ENCODE peak calls at places on chromosomes 7 and 10, in four cellular contexts. One of them, this sample, is unnamed.
A peak's percentile ranks its signal among the peaks of the same experiment; 100 is the strongest.

GRCh38 chr10:99845837-99846382 is 63.5 kb downstream of the ABCC2 start:
- DNase-seq in GM12878: peak; percentile 59
- DNase-seq in HepG2: peak; percentile 80
- DNase-seq in K562: peak; percentile 50
- DNase-seq in this sample: peak; percentile 74

GRCh38 chr10:16592327-16592854 is 70.7 kb upstream of the C1QL3 start:
- DNase-seq in GM12878: no peak
- DNase-seq in K562: no peak
- DNase-seq in HepG2: no peak
- DNase-seq in this sample: no peak

GRCh38 chr10:113648478-113648877 is 15.4 kb downstream of the NRAP start:
- DNase-seq in GM12878: no peak
- DNase-seq in HepG2: no peak
- DNase-seq in K562: no peak
- DNase-seq in this sample: no peak

GRCh38 chr10:33333260-33334169 is 952 bp downstream of the NRP1 start:
- DNase-seq in GM12878: no peak
- DNase-seq in HepG2: no peak
- DNase-seq in K562: no peak
- DNase-seq in this sample: no peak

GRCh38 chr7:17207220-17207619 is 91.2 kb upstream of the AHR start:
- DNase-seq in HepG2: peak; percentile 64
- DNase-seq in GM12878: no peak
- DNase-seq in K562: no peak
- DNase-seq in this sample: no peak

GRCh38 chr7:98186452-98187137 is 24.6 kb upstream of the BHLHA15 start:
- DNase-seq in K562: no peak
- DNase-seq in GM12878: no peak
- DNase-seq in HepG2: no peak
- DNase-seq in this sample: no peak

GRCh38 chr10:43256531-43257209 is 10.2 kb downstream of the RASGEF1A start:
- DNase-seq in K562: no peak
- DNase-seq in GM12878: no peak
- DNase-seq in HepG2: no peak
- DNase-seq in this sample: no peak

GRCh38 chr10:24307173-24307572 is 98.2 kb downstream of the KIAA1217 start:
- DNase-seq in K562: no peak
- DNase-seq in GM12878: no peak
- DNase-seq in HepG2: no peak
- DNase-seq in this sample: no peak

GRCh38 chr7:95501261-95501816 is 15.6 kb downstream of the ASB4 start:
- DNase-seq in GM12878: peak; percentile 87
- DNase-seq in K562: no peak
- DNase-seq in HepG2: no peak
- DNase-seq in this sample: no peak

GRCh38 chr10:131676971-131677421 is 223.8 kb upstream of the PPP2R2D start:
- DNase-seq in GM12878: no peak
- DNase-seq in K562: no peak
- DNase-seq in HepG2: no peak
- DNase-seq in this sample: peak; percentile 78

GRCh38 chr10:91682912-91683311 is 50.0 kb upstream of the PPP1R3C start:
- DNase-seq in GM12878: no peak
- DNase-seq in HepG2: no peak
- DNase-seq in K562: no peak
- DNase-seq in this sample: no peak

GRCh38 chr7:112124367-112124766 is 81.8 kb downstream of the DOCK4 start:
- DNase-seq in GM12878: no peak
- DNase-seq in HepG2: no peak
- DNase-seq in K562: no peak
- DNase-seq in this sample: no peak

GRCh38 chr10:79248341-79248931 is 98.8 kb upstream of the PPIF start:
- DNase-seq in GM12878: no peak
- DNase-seq in K562: no peak
- DNase-seq in HepG2: no peak
- DNase-seq in this sample: no peak

GRCh38 chr7:2518101-2518500 is 1.5 kb upstream of the LFNG start:
- DNase-seq in HepG2: no peak
- DNase-seq in GM12878: no peak
- DNase-seq in K562: no peak
- DNase-seq in this sample: no peak

GRCh38 chr10:120039066-120039465 is 146.5 kb downstream of the SEC23IP start:
- DNase-seq in HepG2: no peak
- DNase-seq in K562: no peak
- DNase-seq in GM12878: no peak
- DNase-seq in this sample: no peak

GRCh38 chr10:16732376-16732775 is 84.8 kb downstream of the RSU1 start:
- DNase-seq in K562: no peak
- DNase-seq in HepG2: no peak
- DNase-seq in GM12878: no peak
- DNase-seq in this sample: no peak

GRCh38 chr10:109037978-109038377 is 885.3 kb downstream of the XPNPEP1 start:
- DNase-seq in K562: no peak
- DNase-seq in GM12878: no peak
- DNase-seq in HepG2: no peak
- DNase-seq in this sample: no peak
- H3K4me3 ChIP-seq in K562: no peak overlapping the region
- H3K4me3 ChIP-seq in GM12878: no peak overlapping the region
- H3K4me3 ChIP-seq in HepG2: no peak overlapping the region
- H3K4me3 ChIP-seq in this sample: no peak overlapping the region

GRCh38 chr10:93336110-93336509 is 146.0 kb downstream of the MYOF start:
- DNase-seq in HepG2: no peak
- DNase-seq in K562: no peak
- DNase-seq in GM12878: no peak
- DNase-seq in this sample: no peak
- TF ChIP-seq ATF2 in HepG2: no peak
- TF ChIP-seq ATF2 in K562: no peak
- TF ChIP-seq ATF2 in GM12878: no peak
- TF ChIP-seq ATF2 in this sample: no peak

GRCh38 chr7:101220295-101220694 is 2.3 kb downstream of the ZNHIT1 start:
- DNase-seq in HepG2: peak; percentile 82
- DNase-seq in GM12878: no peak
- DNase-seq in K562: no peak
- DNase-seq in this sample: no peak
- H3K4me3 ChIP-seq in HepG2: no peak overlapping the region
- H3K4me3 ChIP-seq in GM12878: no peak overlapping the region
- H3K4me3 ChIP-seq in K562: no peak overlapping the region
- H3K4me3 ChIP-seq in this sample: no peak overlapping the region

DNA sequence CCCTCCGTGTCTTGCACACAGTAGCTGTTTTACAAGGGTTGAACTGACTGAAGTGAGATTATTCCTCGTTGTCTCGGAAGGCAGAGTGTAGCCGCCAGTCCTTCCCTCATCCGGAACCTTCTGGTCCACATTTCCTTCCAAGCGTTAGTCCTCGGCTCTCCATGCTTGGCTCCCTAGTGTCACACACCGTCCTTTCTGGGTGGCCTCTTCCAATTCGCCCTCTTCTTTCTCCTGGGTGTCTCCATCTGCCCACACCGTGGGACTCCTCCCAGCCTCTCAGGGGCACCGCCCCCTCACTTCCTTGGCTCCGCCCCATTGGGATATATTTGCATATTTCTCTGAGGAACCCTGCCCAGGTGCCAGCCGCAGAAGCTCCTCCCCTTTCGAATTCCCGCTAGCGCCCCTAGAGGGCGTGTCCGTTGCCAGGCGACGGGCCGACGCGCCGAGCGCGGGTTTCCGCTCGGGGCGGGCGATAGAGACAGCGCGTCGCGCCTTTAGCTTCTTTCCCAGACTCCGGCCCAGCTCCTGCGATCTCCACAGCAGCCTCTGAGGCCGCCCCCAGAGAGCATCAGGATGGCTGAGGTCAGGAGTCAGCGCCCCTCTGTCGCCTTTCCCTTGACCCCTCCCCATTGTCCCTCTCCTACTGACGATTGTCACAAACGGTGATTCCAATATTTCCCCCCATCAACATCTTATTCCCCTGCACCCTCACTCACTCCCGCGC is at the start of gene CFAP58:
- DNase-seq in HepG2: peak; percentile 45
- DNase-seq in GM12878: peak; percentile 57
- DNase-seq in K562: peak; percentile 93
- DNase-seq in this sample: peak; percentile 79
- TF ChIP-seq ATF2 in HepG2: no peak
- TF ChIP-seq ATF2 in GM12878: no peak
- TF ChIP-seq ATF2 in K562: no peak
- TF ChIP-seq ATF2 in this sample: no peak

GRCh38 chr10:124731551-124731950 is 12.6 kb downstream of the FAM53B start:
- DNase-seq in K562: no peak
- DNase-seq in HepG2: no peak
- DNase-seq in GM12878: no peak
- DNase-seq in this sample: no peak
- H3K4me3 ChIP-seq in K562: no peak overlapping the region
- H3K4me3 ChIP-seq in HepG2: no peak overlapping the region
- H3K4me3 ChIP-seq in GM12878: peak overlapping the region; percentile 50
- H3K4me3 ChIP-seq in this sample: no peak overlapping the region

GRCh38 chr7:39577229-39577874 is 11.1 kb downstream of the YAE1 start:
- DNase-seq in K562: no peak
- DNase-seq in HepG2: no peak
- DNase-seq in GM12878: no peak
- DNase-seq in this sample: no peak

GRCh38 chr7:39580150-39580874 is 14.1 kb downstream of the YAE1 start:
- DNase-seq in HepG2: peak; percentile 88
- DNase-seq in K562: peak; percentile 78
- DNase-seq in GM12878: peak; percentile 77
- DNase-seq in this sample: peak; percentile 74

GRCh38 chr7:39574673-39575349 is 8.6 kb downstream of the YAE1 start:
- DNase-seq in K562: no peak
- DNase-seq in HepG2: no peak
- DNase-seq in GM12878: no peak
- DNase-seq in this sample: no peak
- TF ChIP-seq ATF2 in K562: no peak
- TF ChIP-seq ATF2 in HepG2: no peak
- TF ChIP-seq ATF2 in GM12878: no peak
- TF ChIP-seq ATF2 in this sample: no peak

GRCh38 chr10:89348458-89348857 is 20.7 kb downstream of the IFIT3 start:
- DNase-seq in GM12878: no peak
- DNase-seq in HepG2: no peak
- DNase-seq in K562: no peak
- DNase-seq in this sample: no peak

GRCh38 chr10:89347706-89348457 is 20.1 kb downstream of the IFIT3 start:
- DNase-seq in K562: no peak
- DNase-seq in HepG2: no peak
- DNase-seq in GM12878: no peak
- DNase-seq in this sample: no peak

GRCh38 chr10:89352802-89353201 is 25.0 kb downstream of the IFIT3 start:
- DNase-seq in HepG2: no peak
- DNase-seq in K562: no peak
- DNase-seq in GM12878: no peak
- DNase-seq in this sample: no peak

GRCh38 chr10:89352039-89352597 is 24.3 kb downstream of the IFIT3 start:
- DNase-seq in HepG2: peak; percentile 89
- DNase-seq in K562: no peak
- DNase-seq in GM12878: no peak
- DNase-seq in this sample: no peak

DNA sequence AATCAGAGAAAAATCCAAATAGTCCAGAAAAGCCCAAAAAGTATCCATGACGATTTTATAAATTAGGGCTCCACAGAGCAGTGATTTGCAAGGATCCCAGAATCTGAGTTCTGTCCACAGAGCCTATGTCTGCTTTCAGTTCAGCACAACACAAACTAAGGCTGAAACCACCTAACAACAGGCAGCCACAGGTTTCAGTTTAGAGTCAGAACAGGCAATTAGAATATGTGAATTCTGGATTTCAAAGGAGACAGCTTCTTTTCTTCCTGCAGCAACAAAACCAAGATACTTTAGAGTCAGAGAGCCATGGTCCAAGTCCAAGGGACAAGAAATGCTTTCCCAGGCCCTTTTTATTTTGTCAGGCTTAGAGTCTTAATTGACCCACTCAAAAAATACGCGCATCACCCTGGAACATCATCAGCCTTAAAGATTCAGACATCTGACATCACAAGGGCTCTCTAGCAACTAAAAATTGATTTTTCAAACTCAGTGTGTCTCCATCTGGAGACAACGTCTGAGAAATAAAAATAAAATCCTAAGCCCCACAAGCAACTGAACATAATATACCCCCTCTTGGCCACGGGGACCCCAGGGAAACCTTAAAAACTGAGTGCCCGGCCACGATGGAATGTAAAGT is 23.7 kb downstream of the IFIT3 start:
- DNase-seq in HepG2: no peak
- DNase-seq in GM12878: peak; percentile 82
- DNase-seq in K562: no peak
- DNase-seq in this sample: no peak
- H3K4me3 ChIP-seq in HepG2: peak overlapping the region; percentile 30
- H3K4me3 ChIP-seq in GM12878: peak overlapping the region; percentile 42
- H3K4me3 ChIP-seq in K562: no peak overlapping the region
- H3K4me3 ChIP-seq in this sample: no peak overlapping the region